ENCODE peak calls at places on chromosomes 1 and 21, in nine cellular contexts. Y is pancreas; X is CD8-positive, alpha-beta T cell; J is neural crest cell; Z is astrocyte of the spinal cord; G is CD4-positive, alpha-beta T cell; U is heart right ventricle; D is cardiac fibroblast; H is fibroblast of lung. N is an unnamed sample.

GRCh38 chr1:98732985-98733781 is 71.7 kb downstream of the SNX7 start:
- DNase-seq in Y (no peak), X (no peak), J (no peak), Z (no peak), G (no peak), U (no peak), D (no peak), H (peak), N (no peak)

GRCh38 chr1:207058878-207059867 is 6.1 kb downstream of the PFKFB2 start:
- DNase-seq in Y (no peak), X (no peak), J (no peak), Z (no peak), G (no peak), U (no peak), D (no peak), H (no peak), N (no peak)

GRCh38 chr1:178802873-178803272 is 68.0 kb downstream of the ANGPTL1 start:
- DNase-seq in Y (no peak), X (no peak), J (no peak), Z (no peak), G (no peak), U (no peak), D (no peak), H (no peak), N (no peak)

GRCh38 chr1:160795951-160796383 is at the start of gene LY9:
- DNase-seq in Y (no peak), X (peak), J (no peak), Z (no peak), G (peak), U (no peak), D (no peak), H (no peak), N (no peak)

GRCh38 chr21:33801424-33802405 is 113.9 kb downstream of the ATP5PO start:
- DNase-seq in Y (no peak), X (no peak), J (no peak), Z (peak), G (no peak), U (no peak), D (peak), H (peak), N (no peak)

GRCh38 chr1:109763646-109764415 is at the start of gene EPS8L3:
- DNase-seq in Y (no peak), X (no peak), J (no peak), Z (no peak), G (no peak), U (no peak), D (no peak), H (no peak), N (no peak)

GRCh38 chr21:16588433-16588860 is 858.7 kb downstream of the USP25 start:
- DNase-seq in Y (peak), X (no peak), J (peak), Z (peak), G (no peak), U (peak), D (peak), H (peak), N (peak)

GRCh38 chr21:42525228-42525604 is 11.6 kb downstream of the SLC37A1 start:
- DNase-seq in Y (no peak), X (no peak), J (no peak), Z (no peak), G (no peak), U (no peak), D (peak), H (no peak), N (no peak)

GRCh38 chr1:2966940-2967725 is 54.1 kb upstream of the ACTRT2 start:
- DNase-seq in Y (no peak), X (no peak), J (no peak), Z (no peak), G (no peak), U (no peak), D (no peak), H (no peak), N (no peak)

GRCh38 chr1:228136908-228137307 is 3.2 kb upstream of the GUK1 start:
- DNase-seq in Y (no peak), X (no peak), J (no peak), Z (no peak), G (no peak), U (no peak), D (no peak), H (no peak), N (no peak)

GRCh38 chr1:203324103-203325003 is 19.0 kb downstream of the BTG2 start:
- DNase-seq in Y (no peak), X (peak), J (no peak), Z (no peak), G (peak), U (no peak), D (no peak), H (no peak), N (no peak)

GRCh38 chr1:2998503-2999100 is 22.7 kb upstream of the ACTRT2 start:
- DNase-seq in Y (no peak), X (no peak), J (no peak), Z (no peak), G (no peak), U (no peak), D (no peak), H (no peak), N (no peak)

GRCh38 chr1:183635112-183635605 is 424 bp downstream of the ARPC5 start:
- DNase-seq in Y (peak), X (peak), J (peak), Z (no peak), G (no peak), U (peak), D (no peak), H (peak), N (no peak)

GRCh38 chr1:18879221-18879790 is 19.8 kb upstream of the TAS1R2 start:
- DNase-seq in Y (no peak), X (no peak), J (no peak), Z (no peak), G (no peak), U (no peak), D (no peak), H (no peak), N (no peak)

GRCh38 chr1:218917646-218918045 is 256.0 kb upstream of the LYPLAL1 start:
- DNase-seq in Y (no peak), X (no peak), J (no peak), Z (no peak), G (no peak), U (no peak), D (peak), H (no peak), N (no peak)

GRCh38 chr1:211632808-211633522 is 42.5 kb downstream of the NEK2 start:
- DNase-seq in Y (peak), X (no peak), J (no peak), Z (peak), G (no peak), U (peak), D (peak), H (peak), N (no peak)

GRCh38 chr1:243974451-243975292 is 76.4 kb upstream of the ZBTB18 start:
- DNase-seq in Y (no peak), X (no peak), J (no peak), Z (peak), G (no peak), U (peak), D (peak), H (peak), N (peak)

GRCh38 chr1:188065917-188066316 is 1237.2 kb downstream of the PLA2G4A start:
- DNase-seq in Y (no peak), X (no peak), J (no peak), Z (peak), G (no peak), U (no peak), D (peak), H (peak), N (no peak)

GRCh38 chr1:230459463-230459862 is 33.3 kb upstream of the PGBD5 start:
- DNase-seq in Y (no peak), X (no peak), J (no peak), Z (peak), G (no peak), U (no peak), D (peak), H (peak), N (peak)

GRCh38 chr1:231214918-231215675 is 25.9 kb upstream of the GNPAT start:
- DNase-seq in Y (no peak), X (no peak), J (no peak), Z (no peak), G (no peak), U (no peak), D (no peak), H (no peak), N (no peak)

GRCh38 chr1:33347650-33347992 is 26.7 kb upstream of the A3GALT2 start:
- DNase-seq in Y (no peak), X (no peak), J (no peak), Z (no peak), G (no peak), U (peak), D (peak), H (peak), N (no peak)

GRCh38 chr1:1014896-1015681 is 1.8 kb downstream of the ISG15 start:
- DNase-seq in Y (peak), X (no peak), J (peak), Z (no peak), G (no peak), U (no peak), D (no peak), H (no peak), N (no peak)

DNA sequence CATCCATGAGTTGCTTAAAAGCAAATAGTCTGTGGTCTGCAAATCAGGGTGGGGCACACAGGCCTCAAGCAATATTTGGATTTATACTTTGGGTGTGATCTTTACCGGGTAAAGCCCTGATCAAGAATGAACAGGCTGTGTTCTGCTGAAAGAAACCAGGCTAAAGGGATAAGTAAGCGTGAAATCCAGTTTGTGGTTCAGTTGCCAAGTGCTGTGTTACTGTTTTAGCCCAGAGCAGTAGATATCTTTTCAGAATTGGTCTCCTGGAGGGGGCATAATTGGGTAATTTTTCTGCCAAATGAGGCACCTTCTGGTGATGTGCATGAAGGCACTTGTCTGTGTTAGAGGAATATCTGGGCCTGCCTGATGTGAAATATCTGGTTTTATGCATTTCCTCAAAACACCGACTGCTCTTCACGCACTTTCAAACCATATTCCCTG is 21.4 kb downstream of the AIM2 start:
- DNase-seq in Y (no peak), X (no peak), J (no peak), Z (no peak), G (no peak), U (no peak), D (no peak), H (no peak), N (no peak)
- TF ChIP-seq CTCF in Y (no peak), X (no peak), J (no peak), Z (no peak), G (no peak), U (no peak), D (no peak), H (no peak), N (no peak)

DNA sequence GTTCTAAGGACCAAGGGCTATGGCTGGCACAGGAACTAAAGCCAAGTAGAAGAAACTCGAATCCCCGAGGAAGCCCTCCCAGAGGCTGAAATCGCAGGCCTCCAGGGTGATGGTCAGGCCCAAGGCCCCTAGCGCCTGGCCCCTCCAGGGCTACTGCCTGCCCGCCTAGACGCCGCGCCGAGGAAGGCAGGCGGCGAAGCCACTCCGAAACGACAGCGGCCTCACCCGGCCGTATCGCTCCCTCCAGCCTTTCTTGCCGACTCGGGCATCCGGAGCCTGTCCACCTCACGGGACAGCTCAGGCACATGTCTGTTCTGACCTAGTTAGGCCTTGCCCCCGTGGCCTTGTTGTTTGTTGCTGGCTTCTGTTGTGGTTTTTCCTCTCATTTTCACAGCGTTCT is 9.7 kb upstream of the LHX8 start:
- DNase-seq in Y (no peak), X (no peak), J (no peak), Z (no peak), G (no peak), U (no peak), D (no peak), H (no peak), N (no peak)
- TF ChIP-seq CTCF in Y (no peak), X (no peak), J (no peak), Z (peak), G (no peak), U (no peak), D (no peak), H (no peak), N (no peak)

GRCh38 chr1:23804183-23804582 is 3.6 kb upstream of the GALE start:
- DNase-seq in Y (no peak), X (no peak), J (no peak), Z (no peak), G (no peak), U (no peak), D (no peak), H (no peak), N (no peak)
- TF ChIP-seq CTCF in Y (no peak), X (no peak), J (peak), Z (peak), G (no peak), U (no peak), D (peak), H (no peak), N (peak)

GRCh38 chr1:100832676-100833469 is 61.8 kb downstream of the EXTL2 start:
- DNase-seq in Y (no peak), X (no peak), J (no peak), Z (no peak), G (no peak), U (no peak), D (no peak), H (no peak), N (no peak)

GRCh38 chr1:100835866-100836842 is 58.5 kb downstream of the EXTL2 start:
- DNase-seq in Y (no peak), X (no peak), J (no peak), Z (no peak), G (no peak), U (no peak), D (peak), H (no peak), N (no peak)

GRCh38 chr1:100834779-100835645 is 59.6 kb downstream of the EXTL2 start:
- DNase-seq in Y (no peak), X (no peak), J (no peak), Z (no peak), G (no peak), U (no peak), D (peak), H (no peak), N (no peak)
- TF ChIP-seq CTCF in Y (no peak), X (peak), J (peak), Z (peak), G (peak), U (peak), D (peak), H (peak), N (peak)

GRCh38 chr1:235199441-235199840 is 38.4 kb upstream of the RBM34 start:
- DNase-seq in Y (no peak), X (no peak), J (peak), Z (peak), G (no peak), U (no peak), D (peak), H (peak), N (no peak)
- TF ChIP-seq CTCF in Y (no peak), X (no peak), J (peak), Z (peak), G (peak), U (peak), D (peak), H (peak), N (peak)

GRCh38 chr1:67552336-67552759 is 122.1 kb upstream of the SERBP1 start:
- DNase-seq in Y (no peak), X (no peak), J (no peak), Z (no peak), G (no peak), U (no peak), D (no peak), H (no peak), N (no peak)
- TF ChIP-seq CTCF in Y (no peak), X (no peak), J (no peak), Z (no peak), G (no peak), U (no peak), D (no peak), H (no peak), N (peak)

DNA sequence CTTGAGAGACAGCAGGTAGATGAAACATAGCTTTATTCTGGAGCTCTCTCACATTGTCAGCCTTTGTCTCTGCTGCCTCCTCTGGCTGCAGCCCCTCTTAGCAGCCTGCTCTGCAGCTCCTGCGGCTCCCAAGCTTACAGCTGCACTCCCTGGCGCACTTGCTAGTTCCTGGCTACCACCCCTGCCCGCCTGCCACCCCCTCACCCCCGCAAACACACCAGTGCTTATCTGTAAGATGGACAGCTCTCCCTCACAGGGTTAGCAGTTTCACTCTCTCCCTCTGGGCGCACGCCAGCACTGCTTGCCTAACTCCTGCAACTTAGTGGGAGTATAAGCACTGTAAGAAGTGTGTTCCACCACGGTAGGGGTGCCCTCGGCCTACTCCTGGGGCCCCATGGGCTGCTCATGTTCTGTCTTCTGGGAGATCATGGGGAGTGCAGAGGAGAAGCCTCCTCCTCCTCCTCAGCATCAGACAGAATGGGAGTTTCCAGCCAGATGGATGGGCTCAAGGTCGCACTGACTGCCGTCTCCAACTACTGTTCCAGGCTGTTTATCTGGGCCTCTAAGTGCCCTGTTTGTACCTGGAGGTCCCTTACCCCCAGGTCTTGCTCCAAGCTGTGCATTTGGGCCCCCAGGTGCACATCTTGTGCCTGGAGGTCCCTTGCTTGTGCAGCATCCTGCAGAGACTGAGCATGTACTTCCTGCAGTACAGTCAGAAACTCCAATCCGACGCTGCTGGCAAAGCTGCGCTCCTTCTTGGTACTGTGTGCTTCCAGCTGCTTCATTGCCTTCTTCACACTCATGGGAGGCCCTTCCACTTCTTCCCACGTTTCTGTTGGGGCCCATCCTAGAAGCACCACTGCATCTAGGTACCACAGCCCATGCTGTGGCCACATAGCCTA is 1388.1 kb downstream of the AMY1C start:
- DNase-seq in Y (peak), X (no peak), J (peak), Z (no peak), G (no peak), U (no peak), D (no peak), H (no peak), N (no peak)
- TF ChIP-seq CTCF in Y (no peak), X (no peak), J (peak), Z (peak), G (no peak), U (peak), D (no peak), H (no peak), N (peak)

DNA sequence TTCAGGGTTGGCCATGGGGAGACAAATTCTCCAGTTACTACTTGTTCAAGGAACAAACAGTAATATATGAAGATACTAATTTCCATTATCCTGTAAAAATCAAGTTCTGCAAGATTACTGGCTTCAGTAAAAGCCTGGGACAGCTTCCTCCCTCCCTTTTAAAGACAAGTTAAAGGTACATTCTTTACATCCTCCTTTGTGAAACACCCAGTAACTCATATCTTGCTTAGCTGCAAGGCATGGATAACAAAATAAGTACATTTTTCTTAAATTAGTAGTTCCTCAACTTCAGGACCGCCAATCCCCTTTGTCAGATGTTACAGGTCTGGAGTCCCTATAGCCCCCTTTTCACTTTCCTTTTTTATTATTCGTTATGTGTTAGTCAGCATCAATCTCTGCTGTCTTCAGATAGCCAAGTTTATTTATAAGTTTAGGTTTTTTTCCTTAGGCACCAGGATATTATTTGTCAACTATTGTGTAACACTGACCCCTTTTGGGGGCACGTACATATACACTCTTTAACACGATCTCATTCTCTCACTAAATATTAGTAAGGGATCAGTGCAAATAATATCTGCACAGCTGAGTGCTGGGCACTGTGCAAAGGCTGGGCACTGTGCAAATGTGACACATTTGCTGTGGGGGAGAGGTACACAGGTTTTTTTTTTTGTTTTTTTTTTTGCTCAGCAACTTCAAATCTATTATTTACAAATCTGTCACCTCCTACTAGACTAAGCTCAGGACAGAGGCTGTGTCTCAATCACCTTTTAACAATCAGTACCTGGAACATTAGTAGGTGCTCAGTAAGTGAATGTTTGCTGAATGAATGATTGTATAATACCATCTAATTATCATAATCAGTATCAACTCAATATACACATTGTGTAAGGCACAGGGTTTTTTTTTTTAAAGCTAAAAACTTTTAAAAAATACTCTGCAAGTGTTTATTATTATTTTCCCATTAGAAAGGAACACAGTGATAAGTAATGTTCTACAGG is 9.6 kb downstream of the ERRFI1 start:
- DNase-seq in Y (peak), X (no peak), J (no peak), Z (peak), G (no peak), U (no peak), D (peak), H (peak), N (no peak)
- TF ChIP-seq CTCF in Y (no peak), X (no peak), J (peak), Z (no peak), G (no peak), U (no peak), D (no peak), H (no peak), N (peak)

N was measured in retinal pigment epithelial cell.